ENCODE peak calls at places on chromosomes 3 and 15, in ten cellular contexts. G is neuronal stem cell, D is GDM1, U is ELR, K is AG08395, Q is NCI-H460, Y is H9, L is A549, J is NCI-H2081, S is H4. C is an unnamed sample.

GRCh38 chr3:45538641-45538986 is 55.9 kb upstream of the LIMD1 start:
- DNase-seq in G (no peak), D (no peak), U (no peak), K (no peak), Q (no peak), Y (no peak), L (no peak), J (no peak), S (no peak), C (no peak)

GRCh38 chr3:197490098-197490497 is 65.7 kb downstream of the BDH1 start:
- DNase-seq in G (no peak), D (no peak), U (peak; percentile 96), K (peak; percentile 52), Q (no peak), Y (peak; percentile 68), L (peak; percentile 84), J (no peak), S (peak; percentile 48), C (no peak)

GRCh38 chr3:57689367-57690053 is 3.4 kb downstream of the DENND6A start:
- DNase-seq in G (no peak), D (no peak), U (no peak), K (no peak), Q (no peak), Y (peak; percentile 39), L (no peak), J (no peak), S (no peak), C (no peak)

GRCh38 chr3:151301787-151302186 is 14.8 kb downstream of the GPR87 start:
- DNase-seq in G (no peak), D (no peak), U (peak; percentile 93), K (peak; percentile 47), Q (no peak), Y (no peak), L (no peak), J (no peak), S (peak; percentile 45), C (no peak)

GRCh38 chr3:141240290-141241247 is 8.9 kb downstream of the PXYLP1 start:
- DNase-seq in G (no peak), D (peak; percentile 8), U (peak; percentile 54), K (peak; percentile 34), Q (no peak), Y (no peak), L (no peak), J (peak; percentile 33), S (no peak), C (peak; percentile 88)

GRCh38 chr3:171797873-171798272 is 12.4 kb downstream of the PLD1 start:
- DNase-seq in G (no peak), D (no peak), U (no peak), K (no peak), Q (no peak), Y (no peak), L (no peak), J (no peak), S (no peak), C (no peak)

GRCh38 chr15:33341943-33342342 is 31.2 kb downstream of the RYR3 start:
- DNase-seq in G (no peak), D (no peak), U (no peak), K (no peak), Q (no peak), Y (no peak), L (no peak), J (peak; percentile 1), S (no peak), C (no peak)

GRCh38 chr3:141393151-141394076 is 25.1 kb downstream of the ZBTB38 start:
- DNase-seq in G (peak; percentile 80), D (no peak), U (no peak), K (no peak), Q (no peak), Y (peak; percentile 83), L (peak; percentile 45), J (peak; percentile 91), S (peak; percentile 80), C (no peak)

GRCh38 chr15:67796728-67797127 is 28.6 kb upstream of the SKOR1 start:
- DNase-seq in G (no peak), D (no peak), U (no peak), K (no peak), Q (no peak), Y (no peak), L (no peak), J (peak; percentile 22), S (no peak), C (no peak)

GRCh38 chr3:126117786-126118185 is 33.9 kb upstream of the SLC41A3 start:
- DNase-seq in G (no peak), D (no peak), U (no peak), K (no peak), Q (no peak), Y (peak; percentile 27), L (no peak), J (no peak), S (no peak), C (no peak)

C was measured in COLO829.